ENCODE peak calls at places on chromosomes 11 and 22, in nine cellular contexts. M is progenitor cell of endocrine pancreas, H is astrocyte of the spinal cord, O is type B pancreatic cell, F is brain microvascular endothelial cell, K is sigmoid colon, D is fibroblast of pulmonary artery, R is heart right ventricle, T is HFF-Myc. N is an unnamed sample.

GRCh38 chr22:30452861-30453260 is 19.0 kb downstream of the SEC14L3 start:
- DNase-seq in M (no peak), H (no peak), O (no peak), F (no peak), K (no peak), D (no peak), R (no peak), T (no peak), N (no peak)

GRCh38 chr11:105577645-105578044 is 32.2 kb upstream of the GRIA4 start:
- DNase-seq in M (no peak), H (no peak), O (no peak), F (peak), K (no peak), D (peak), R (no peak), T (no peak), N (peak)

GRCh38 chr22:44685384-44686056 is 16.5 kb upstream of the PRR5 start:
- DNase-seq in M (no peak), H (no peak), O (no peak), F (peak), K (no peak), D (peak), R (peak), T (peak), N (peak)

GRCh38 chr22:41713004-41713403 is 13.7 kb downstream of the MEI1 start:
- DNase-seq in M (no peak), H (no peak), O (no peak), F (no peak), K (no peak), D (no peak), R (no peak), T (no peak), N (no peak)

GRCh38 chr11:83521647-83522596 is 235.8 kb upstream of the CCDC90B start:
- DNase-seq in M (no peak), H (no peak), O (no peak), F (peak), K (no peak), D (no peak), R (no peak), T (no peak), N (peak)

GRCh38 chr11:83194284-83195175 is 1.0 kb downstream of the ANKRD42 start:
- DNase-seq in M (peak), H (peak), O (no peak), F (peak), K (peak), D (peak), R (peak), T (no peak), N (peak)

GRCh38 chr22:48869788-48870187 is 957.9 kb downstream of the BRD1 start:
- DNase-seq in M (no peak), H (no peak), O (no peak), F (no peak), K (peak), D (no peak), R (no peak), T (no peak), N (no peak)

GRCh38 chr11:45864041-45864440 is 16.8 kb downstream of the CRY2 start:
- DNase-seq in M (no peak), H (no peak), O (no peak), F (no peak), K (no peak), D (peak), R (no peak), T (no peak), N (peak)

GRCh38 chr11:77590194-77590591 is 440 bp downstream of the AQP11 start:
- DNase-seq in M (peak), H (peak), O (no peak), F (peak), K (peak), D (peak), R (peak), T (no peak), N (peak)

GRCh38 chr11:30107899-30108298 is 91.1 kb upstream of the KCNA4 start:
- DNase-seq in M (no peak), H (peak), O (no peak), F (peak), K (no peak), D (peak), R (no peak), T (no peak), N (peak)

GRCh38 chr11:125410091-125410490 is 86.0 kb downstream of the FEZ1 start:
- DNase-seq in M (no peak), H (no peak), O (no peak), F (peak), K (no peak), D (no peak), R (no peak), T (no peak), N (no peak)

GRCh38 chr11:10261821-10262220 is 32.2 kb downstream of the SBF2 start:
- DNase-seq in M (no peak), H (no peak), O (no peak), F (no peak), K (no peak), D (peak), R (no peak), T (no peak), N (peak)

GRCh38 chr22:36386351-36386899 is 1.3 kb downstream of the MYH9 start:
- DNase-seq in M (no peak), H (no peak), O (no peak), F (no peak), K (no peak), D (no peak), R (peak), T (no peak), N (peak)

GRCh38 chr11:111833524-111833923 is 37.9 kb downstream of the ALG9 start:
- DNase-seq in M (no peak), H (no peak), O (no peak), F (peak), K (no peak), D (peak), R (no peak), T (no peak), N (no peak)

GRCh38 chr11:75563978-75564552 is 2.0 kb downstream of the SERPINH1 start:
- DNase-seq in M (peak), H (peak), O (peak), F (peak), K (peak), D (peak), R (peak), T (peak), N (peak)

GRCh38 chr11:57405271-57405890 is 14.9 kb upstream of the PRG2 start:
- DNase-seq in M (no peak), H (no peak), O (no peak), F (no peak), K (no peak), D (no peak), R (no peak), T (no peak), N (no peak)

GRCh38 chr22:49014227-49015201 is 813.2 kb downstream of the BRD1 start:
- DNase-seq in M (no peak), H (no peak), O (peak), F (no peak), K (peak), D (no peak), R (no peak), T (no peak), N (no peak)

GRCh38 chr11:35859311-35859710 is 84.6 kb upstream of the LDLRAD3 start:
- DNase-seq in M (no peak), H (no peak), O (no peak), F (peak), K (no peak), D (peak), R (no peak), T (no peak), N (no peak)

GRCh38 chr11:9735236-9735635 is 71.4 kb downstream of the SWAP70 start:
- DNase-seq in M (no peak), H (no peak), O (no peak), F (no peak), K (no peak), D (no peak), R (no peak), T (no peak), N (no peak)

GRCh38 chr11:124897681-124898680 is at the start of gene ROBO4:
- DNase-seq in M (no peak), H (peak), O (peak), F (peak), K (peak), D (peak), R (peak), T (peak), N (peak)

GRCh38 chr11:12195773-12196172 is 85.4 kb downstream of the MICAL2 start:
- DNase-seq in M (no peak), H (no peak), O (no peak), F (no peak), K (no peak), D (no peak), R (no peak), T (no peak), N (no peak)

GRCh38 chr22:39530692-39531331 is 1.7 kb downstream of the RPS19BP1 start:
- DNase-seq in M (no peak), H (peak), O (no peak), F (peak), K (no peak), D (peak), R (no peak), T (no peak), N (peak)

GRCh38 chr11:13183094-13183825 is 94.3 kb upstream of the BMAL1 start:
- DNase-seq in M (no peak), H (peak), O (no peak), F (peak), K (no peak), D (peak), R (no peak), T (no peak), N (peak)

GRCh38 chr22:44539467-44540063 is 41.5 kb upstream of the RTL6 start:
- DNase-seq in M (no peak), H (no peak), O (no peak), F (no peak), K (peak), D (no peak), R (no peak), T (no peak), N (no peak)

GRCh38 chr11:120210651-120211521 is at the start of gene OAF:
- DNase-seq in M (peak), H (peak), O (peak), F (peak), K (peak), D (peak), R (peak), T (peak), N (peak)
- TF ChIP-seq CTCF in M (peak), H (peak), O (peak), F (peak), K (no peak), D (no peak), R (peak), T (no peak), N (no peak)

GRCh38 chr22:22717723-22718122 is 73.3 kb downstream of the GGTLC2 start:
- DNase-seq in M (no peak), H (no peak), O (no peak), F (no peak), K (no peak), D (no peak), R (no peak), T (no peak), N (no peak)

GRCh38 chr22:22716136-22716535 is 71.7 kb downstream of the GGTLC2 start:
- DNase-seq in M (no peak), H (no peak), O (peak), F (no peak), K (no peak), D (no peak), R (no peak), T (no peak), N (no peak)

GRCh38 chr22:22721681-22722309 is 77.4 kb downstream of the GGTLC2 start:
- DNase-seq in M (no peak), H (peak), O (no peak), F (peak), K (no peak), D (peak), R (no peak), T (no peak), N (peak)

GRCh38 chr22:22720724-22721261 is 76.4 kb downstream of the GGTLC2 start:
- DNase-seq in M (no peak), H (no peak), O (no peak), F (no peak), K (no peak), D (peak), R (no peak), T (no peak), N (no peak)

DNA sequence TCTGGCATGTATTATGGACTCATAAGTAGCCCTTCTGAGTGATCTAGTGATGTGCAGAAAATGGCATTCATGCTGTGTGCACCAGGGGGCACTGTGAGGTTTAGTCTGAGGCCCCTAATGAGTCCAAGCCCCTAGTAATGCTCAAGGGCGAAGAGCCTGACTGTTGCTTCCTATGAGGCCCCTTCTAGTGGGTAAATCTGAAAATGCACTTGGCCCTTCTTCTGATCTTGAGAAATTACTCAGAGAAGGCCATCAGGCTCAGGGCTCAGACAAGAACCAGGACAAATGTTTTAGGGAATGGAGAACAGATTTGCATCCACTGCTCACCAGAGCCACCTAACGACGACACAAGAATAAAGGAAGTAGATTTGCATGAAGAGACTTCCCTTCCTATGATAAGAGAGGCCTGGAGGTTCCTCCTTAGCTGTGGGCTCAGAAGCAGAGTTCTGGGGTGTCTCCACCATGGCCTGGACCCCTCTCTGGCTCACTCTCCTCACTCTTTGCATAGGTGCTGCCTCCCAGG is 75.8 kb downstream of the GGTLC2 start:
- DNase-seq in M (peak), H (peak), O (no peak), F (peak), K (no peak), D (peak), R (no peak), T (peak), N (peak)
- TF ChIP-seq CTCF in M (peak), H (peak), O (peak), F (peak), K (no peak), D (peak), R (peak), T (peak), N (peak)

DNA sequence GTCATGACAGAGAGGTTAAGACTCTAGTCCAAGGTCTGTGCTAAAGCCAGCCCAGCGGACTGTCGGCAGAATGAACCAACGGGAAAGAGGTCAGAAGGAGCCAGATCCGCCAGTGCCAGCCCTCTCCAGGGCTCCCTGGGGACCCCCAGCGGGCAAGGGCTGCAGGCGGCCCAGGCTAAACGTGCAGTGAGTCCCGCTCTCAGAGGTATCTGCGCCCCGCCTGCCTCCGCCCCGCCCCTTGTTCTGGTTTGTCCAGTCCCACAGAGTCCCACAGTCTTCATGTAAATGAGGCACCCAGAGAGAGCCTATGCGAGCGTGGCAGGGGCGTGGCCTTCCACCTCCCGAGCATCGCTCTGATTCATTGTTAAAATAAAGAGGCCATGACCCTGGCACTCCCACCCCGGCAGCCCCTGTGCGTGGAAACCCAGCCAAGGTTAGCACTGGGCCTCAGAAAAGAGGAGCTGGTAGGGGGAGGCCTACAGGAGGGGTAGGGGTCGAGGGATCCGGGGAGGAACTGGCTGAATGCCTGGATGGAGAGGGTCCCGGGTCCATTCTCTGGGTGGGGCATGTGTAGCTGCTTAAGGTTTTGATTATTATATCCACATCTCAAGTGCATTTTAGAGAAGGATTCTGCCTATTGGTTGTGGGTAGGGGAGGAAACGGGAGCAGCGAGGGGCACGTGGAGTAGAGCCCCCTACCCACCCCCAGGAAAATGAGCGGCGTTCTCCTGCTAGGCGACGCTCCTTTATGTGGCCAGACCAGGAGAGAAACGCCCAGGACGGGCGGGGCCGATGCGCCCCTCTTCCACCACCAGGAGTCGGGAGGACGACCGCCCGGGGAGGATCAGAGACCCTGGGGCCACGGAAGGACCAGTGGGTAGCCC is at the start of gene TRIOBP:
- DNase-seq in M (peak), H (peak), O (peak), F (peak), K (peak), D (peak), R (peak), T (peak), N (peak)
- TF ChIP-seq CTCF in M (peak), H (peak), O (peak), F (peak), K (peak), D (peak), R (peak), T (peak), N (peak)

GRCh38 chr22:20014526-20015186 is 2.0 kb downstream of the ARVCF start:
- DNase-seq in M (no peak), H (no peak), O (no peak), F (no peak), K (no peak), D (no peak), R (no peak), T (no peak), N (no peak)
- TF ChIP-seq CTCF in M (no peak), H (no peak), O (no peak), F (no peak), K (no peak), D (no peak), R (no peak), T (no peak), N (no peak)

DNA sequence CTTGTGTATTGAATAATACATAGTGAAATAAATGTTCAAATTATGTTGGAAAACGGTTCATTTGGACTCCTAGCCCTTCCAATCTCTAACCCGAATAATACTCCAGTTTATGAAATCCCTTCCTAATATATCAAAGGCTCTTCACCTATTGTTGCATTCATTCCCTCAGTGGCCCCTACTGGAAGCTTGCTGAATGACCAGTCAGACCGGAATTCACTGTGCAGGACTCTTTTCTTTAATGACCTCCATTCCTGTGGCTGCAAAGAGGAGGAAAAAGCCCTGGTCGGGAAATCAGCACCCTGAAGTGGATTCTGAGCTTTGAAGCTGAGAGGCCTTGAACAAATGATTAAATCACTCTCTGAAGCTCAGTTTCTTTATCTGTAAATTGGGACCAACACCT is 19.1 kb upstream of the RCN1 start:
- DNase-seq in M (no peak), H (peak), O (no peak), F (peak), K (no peak), D (peak), R (no peak), T (no peak), N (peak)
- TF ChIP-seq CTCF in M (peak), H (peak), O (peak), F (peak), K (no peak), D (peak), R (no peak), T (peak), N (peak)

GRCh38 chr11:65223031-65223430 is 38.7 kb upstream of the POLA2 start:
- DNase-seq in M (no peak), H (no peak), O (no peak), F (no peak), K (no peak), D (no peak), R (no peak), T (no peak), N (no peak)

GRCh38 chr11:65224939-65225283 is 36.9 kb upstream of the POLA2 start:
- DNase-seq in M (no peak), H (peak), O (no peak), F (peak), K (peak), D (peak), R (no peak), T (no peak), N (peak)

GRCh38 chr11:65226103-65226442 is 35.7 kb upstream of the POLA2 start:
- DNase-seq in M (no peak), H (no peak), O (no peak), F (no peak), K (no peak), D (no peak), R (no peak), T (no peak), N (no peak)

GRCh38 chr11:65227879-65228278 is 33.9 kb upstream of the POLA2 start:
- DNase-seq in M (no peak), H (no peak), O (no peak), F (no peak), K (no peak), D (no peak), R (no peak), T (no peak), N (no peak)

DNA sequence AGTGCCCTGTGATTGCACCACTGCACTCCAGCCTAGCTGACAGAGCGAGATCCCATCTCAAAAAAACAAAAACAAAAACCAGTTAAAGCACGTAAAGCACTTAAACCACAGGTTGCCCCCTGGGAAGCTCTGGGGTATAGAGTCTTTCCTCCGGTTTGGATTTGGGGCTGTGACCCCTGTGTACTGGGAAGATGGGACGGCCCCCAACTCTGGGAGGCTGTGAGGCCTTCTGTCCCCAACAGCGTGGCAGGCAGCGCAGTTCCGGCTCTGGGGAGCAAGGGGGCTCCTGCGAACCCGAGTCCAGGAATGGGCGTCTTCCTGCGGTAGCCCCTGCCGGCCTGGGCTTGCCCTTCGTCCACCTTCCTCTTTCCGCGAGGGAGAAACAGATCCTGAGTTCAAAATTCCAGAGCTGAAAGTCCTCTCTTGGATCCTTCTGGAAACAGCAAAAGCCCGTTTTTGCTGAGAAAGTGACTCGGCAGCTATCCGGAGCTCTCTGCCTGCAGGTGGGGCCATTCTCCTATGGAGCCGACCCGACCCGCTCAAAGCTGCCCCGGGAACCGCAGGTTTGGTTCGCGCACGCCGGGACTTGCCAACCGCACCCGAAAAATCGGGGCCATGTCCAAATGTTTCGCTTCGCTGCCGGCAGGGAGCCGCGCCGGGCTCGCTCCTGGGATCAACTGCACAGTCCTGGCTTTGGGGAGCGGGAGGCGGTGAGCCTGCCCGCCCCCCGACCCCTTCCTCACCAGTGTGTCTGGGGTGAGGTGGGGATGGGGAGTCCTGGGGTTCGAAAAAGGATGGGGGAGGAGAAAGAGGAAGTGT is 36.3 kb upstream of the POLA2 start:
- DNase-seq in M (no peak), H (peak), O (no peak), F (peak), K (peak), D (peak), R (peak), T (no peak), N (peak)
- TF ChIP-seq CTCF in M (peak), H (peak), O (peak), F (peak), K (peak), D (peak), R (peak), T (peak), N (peak)

N was measured in fibroblast of lung.